ENCODE peak calls at places on chromosomes 16 and 17, in four cellular contexts. N, F, A and H are unnamed samples.

GRCh38 chr16:49757744-49758069 is 98.2 kb downstream of the ZNF423 start:
- DNase-seq in N (no peak), F (no peak), A (no peak), H (no peak)

GRCh38 chr17:16381496-16381820 is 567 bp downstream of the UBB start:
- DNase-seq in N (peak), F (peak), A (peak), H (no peak)

GRCh38 chr16:88087517-88087877 is 136.3 kb downstream of the BANP start:
- DNase-seq in N (no peak), F (no peak), A (no peak), H (peak)

GRCh38 chr17:44322236-44322895 is 2.3 kb downstream of the SLC25A39 start:
- DNase-seq in N (no peak), F (no peak), A (no peak), H (no peak)

GRCh38 chr17:33640629-33641028 is 347.5 kb upstream of the ASIC2 start:
- DNase-seq in N (no peak), F (no peak), A (no peak), H (no peak)

GRCh38 chr16:67029249-67030096 is 524 bp downstream of the CBFB start:
- DNase-seq in N (peak), F (peak), A (peak), H (peak)

GRCh38 chr17:65564793-65565192 is 3.3 kb upstream of the AXIN2 start:
- DNase-seq in N (no peak), F (peak), A (peak), H (no peak)

GRCh38 chr17:7579839-7580630 is 597 bp downstream of the CD68 start:
- DNase-seq in N (no peak), F (no peak), A (no peak), H (no peak)

GRCh38 chr16:67661864-67662652 is 1.3 kb downstream of the PARD6A start:
- DNase-seq in N (no peak), F (no peak), A (no peak), H (no peak)

GRCh38 chr17:16938496-16939270 is 33.2 kb downstream of the TNFRSF13B start:
- DNase-seq in N (no peak), F (no peak), A (no peak), H (peak)

GRCh38 chr17:74760404-74761105 is 12.1 kb downstream of the NHERF1 start:
- DNase-seq in N (no peak), F (peak), A (no peak), H (no peak)
- H3K4me3 ChIP-seq in N (no peak), F (no peak), A (no peak), H (no peak)

GRCh38 chr16:55756963-55757362 is 75.9 kb downstream of the CES1 start:
- DNase-seq in N (no peak), F (no peak), A (no peak), H (no peak)

GRCh38 chr16:55760665-55761035 is 72.2 kb downstream of the CES1 start:
- DNase-seq in N (no peak), F (no peak), A (no peak), H (no peak)

GRCh38 chr16:55765161-55765560 is 67.7 kb downstream of the CES1 start:
- DNase-seq in N (no peak), F (no peak), A (no peak), H (no peak)

DNA sequence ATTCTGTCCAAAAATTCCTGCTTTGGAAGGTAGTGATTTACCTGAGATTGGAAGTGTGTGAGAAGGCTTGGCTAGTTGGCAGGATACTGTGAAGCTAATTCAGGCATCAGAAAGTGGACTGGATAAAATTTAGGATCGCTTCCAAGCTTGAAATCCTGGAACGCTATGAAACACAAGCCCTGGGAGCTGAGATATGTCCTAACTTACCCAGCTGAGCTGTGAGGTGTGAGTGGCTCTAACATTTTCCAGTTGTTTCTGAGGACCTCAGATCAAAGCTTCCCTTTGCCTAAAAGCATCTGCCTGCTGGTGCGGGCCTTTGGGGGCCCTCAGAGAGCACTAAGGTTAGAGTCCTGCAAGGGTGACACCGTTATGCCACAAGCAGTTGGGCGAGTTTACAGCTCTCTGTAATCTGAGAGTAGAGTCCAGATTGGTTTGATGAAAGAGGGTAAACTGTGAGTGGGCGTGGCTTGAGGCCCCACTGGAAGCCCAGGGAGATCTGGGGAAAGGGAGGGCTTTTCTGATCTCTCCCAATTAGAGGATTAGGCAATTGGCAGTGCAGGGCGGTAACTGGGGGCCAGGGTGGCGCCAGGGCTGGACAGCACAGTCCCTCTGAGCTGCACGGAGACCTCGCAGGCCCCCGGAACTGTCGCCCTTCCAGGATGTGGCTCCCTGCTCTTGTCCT is 72.8 kb downstream of the CES1 start:
- DNase-seq in N (no peak), F (no peak), A (no peak), H (no peak)
- H3K4me3 ChIP-seq in N (no peak), F (no peak), A (no peak), H (no peak)

DNA sequence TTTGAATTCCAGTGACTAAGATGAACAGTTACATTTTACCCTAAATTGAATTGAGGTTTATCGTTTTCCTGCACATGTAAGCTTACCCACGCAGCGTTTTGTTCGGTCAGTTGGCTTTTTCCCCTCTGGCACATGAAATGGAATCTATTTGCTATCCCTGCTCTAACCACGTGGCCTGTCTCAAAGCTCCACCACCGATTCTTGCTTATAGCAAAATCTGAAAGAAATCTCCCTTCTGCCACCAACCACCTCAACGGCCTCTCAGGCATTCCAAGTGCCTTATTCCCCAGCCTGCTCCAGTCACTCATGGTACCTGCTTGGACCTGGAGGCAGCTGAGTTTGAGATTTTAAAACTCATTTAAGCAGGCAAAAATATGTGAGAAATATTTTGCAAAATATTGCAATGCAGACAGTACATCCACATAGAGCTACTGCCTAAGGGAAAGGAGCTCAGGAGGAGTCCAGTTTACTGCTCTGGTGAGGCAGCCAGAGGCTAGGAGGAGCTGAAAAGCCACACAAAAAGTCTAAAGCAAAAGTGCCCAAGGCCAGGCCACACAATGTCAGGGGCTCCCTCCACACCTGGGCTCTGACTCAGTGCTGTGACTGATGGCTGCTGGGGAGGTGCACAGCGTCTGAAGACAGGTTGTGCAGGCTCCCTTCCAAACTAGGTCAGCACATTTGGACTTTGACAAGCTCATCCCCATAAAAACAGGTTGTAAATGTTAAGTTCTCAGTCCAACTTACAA is 26.4 kb downstream of the ARHGAP17 start:
- DNase-seq in N (peak), F (peak), A (peak), H (no peak)
- H3K4me3 ChIP-seq in N (peak), F (no peak), A (peak), H (no peak)

DNA sequence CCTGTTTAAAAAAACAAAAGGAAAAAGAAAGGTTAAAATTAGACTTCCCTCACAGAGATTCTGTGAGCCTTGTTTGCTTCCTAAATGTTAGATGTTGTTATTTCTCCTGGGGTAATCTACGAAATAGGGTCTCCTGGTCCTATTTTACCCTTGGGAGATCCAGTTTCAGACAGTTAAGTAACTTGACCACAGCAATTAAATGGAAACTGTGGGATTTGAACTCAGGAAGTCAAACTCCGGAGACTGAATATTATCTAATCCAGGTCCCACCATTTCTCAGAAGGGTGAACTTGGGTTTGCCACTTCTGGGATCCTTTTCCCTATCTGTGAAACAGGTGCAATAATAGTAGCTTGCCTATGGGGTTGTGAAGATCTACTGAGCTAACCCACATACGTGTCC is 6.4 kb upstream of the TMC5 start:
- DNase-seq in N (no peak), F (no peak), A (no peak), H (no peak)
- H3K4me3 ChIP-seq in N (no peak), F (no peak), A (no peak), H (no peak)

DNA sequence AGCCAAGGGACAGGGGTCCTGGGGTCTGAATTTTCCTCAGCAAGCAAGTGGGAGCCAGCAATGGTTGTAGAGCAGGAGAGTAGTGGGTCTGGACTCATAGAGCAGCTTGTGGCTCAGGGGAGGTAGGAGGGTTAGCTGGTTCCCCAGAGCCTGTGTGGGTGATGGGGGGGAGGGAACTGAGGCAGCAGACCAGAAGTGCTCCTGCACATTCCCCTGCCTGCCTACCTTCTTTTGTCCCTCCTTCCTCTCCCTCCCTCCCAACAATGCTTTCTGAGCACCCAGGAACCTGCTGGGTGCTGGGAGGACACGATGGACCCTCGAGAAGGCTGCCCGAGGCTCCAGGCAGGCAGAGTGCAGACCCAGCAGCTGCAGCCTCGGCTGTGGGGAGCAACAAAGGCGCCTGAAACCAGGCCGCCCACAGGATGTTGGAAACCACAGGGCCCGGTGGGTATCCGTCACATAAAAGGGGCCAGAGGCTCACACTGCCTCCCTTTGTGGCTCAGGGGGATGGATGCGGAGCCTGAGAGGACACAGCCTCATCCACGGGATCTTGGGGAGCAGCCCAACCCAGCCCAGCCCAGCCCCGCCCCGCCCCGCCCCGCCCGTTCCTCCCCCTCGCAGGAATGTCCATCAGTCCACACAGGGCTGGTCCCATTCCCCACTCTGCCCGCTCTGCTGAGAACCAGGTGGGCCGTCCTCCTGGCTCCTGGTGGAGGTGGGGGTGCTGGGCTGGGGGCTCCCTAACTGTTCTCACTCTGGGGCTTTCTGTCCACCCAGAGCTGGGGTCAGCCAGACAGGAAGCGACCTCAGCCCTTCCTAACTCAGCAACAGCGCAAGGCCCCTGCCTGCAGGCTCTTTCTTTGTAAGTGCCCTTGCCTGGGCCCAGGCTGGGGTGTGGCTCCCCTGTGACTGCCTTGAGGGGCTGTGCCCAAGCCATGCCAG is 1.7 kb upstream of the NLRC3 start:
- DNase-seq in N (no peak), F (peak), A (no peak), H (no peak)
- H3K4me3 ChIP-seq in N (no peak), F (no peak), A (no peak), H (no peak)

GRCh38 chr17:60102632-60103047 is 23.9 kb upstream of the HEATR6 start:
- DNase-seq in N (peak), F (peak), A (peak), H (no peak)
- H3K4me3 ChIP-seq in N (peak), F (no peak), A (peak), H (no peak)

GRCh38 chr17:81397314-81398169 is 2.3 kb downstream of the BAHCC1 start:
- DNase-seq in N (peak), F (peak), A (peak), H (peak)
- H3K4me3 ChIP-seq in N (peak), F (peak), A (peak), H (peak)

DNA sequence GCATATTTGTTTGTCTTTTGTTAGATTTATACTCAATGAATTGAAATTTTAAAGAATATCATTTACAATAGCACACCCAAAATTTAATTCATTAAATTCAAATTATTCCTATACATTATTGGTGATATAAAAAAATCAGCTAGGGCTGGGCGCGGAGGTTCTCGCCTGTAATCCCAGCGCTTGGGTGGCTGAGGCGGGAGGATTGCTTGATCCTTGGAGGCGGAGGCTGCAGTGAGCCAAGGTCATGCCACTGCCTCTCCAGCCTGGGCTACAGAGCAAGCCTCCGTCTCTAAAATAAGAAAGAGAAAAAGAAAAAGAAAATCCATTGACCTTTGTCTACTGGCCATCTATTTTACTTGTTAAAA is 4.5 kb upstream of the PRDM7 start:
- DNase-seq in N (no peak), F (no peak), A (no peak), H (no peak)
- H3K4me3 ChIP-seq in N (no peak), F (no peak), A (no peak), H (no peak)